ENCODE peak calls at places on chromosomes 2 and 18, in four cellular contexts. S is neural progenitor cell; Q is sigmoid colon; T is CD8-positive, alpha-beta memory T cell. K is an unnamed sample.

GRCh38 chr2:235860111-235860510 is 308.1 kb downstream of the GBX2 start:
- DNase-seq in S (no peak), Q (no peak), T (no peak), K (no peak)

GRCh38 chr18:31015715-31016459 is 26.7 kb downstream of the DSC3 start:
- DNase-seq in S (no peak), Q (no peak), T (no peak), K (no peak)

GRCh38 chr2:239393941-239394340 is 6.9 kb downstream of the HDAC4 start:
- DNase-seq in S (no peak), Q (peak; percentile 29), T (no peak), K (no peak)

GRCh38 chr18:37135177-37135576 is 306.2 kb downstream of the KIAA1328 start:
- DNase-seq in S (no peak), Q (no peak), T (no peak), K (no peak)

GRCh38 chr2:69960821-69961220 is 610 bp downstream of the ASPRV1 start:
- DNase-seq in S (no peak), Q (no peak), T (no peak), K (no peak)

GRCh38 chr2:228167290-228167689 is 14.2 kb downstream of the SPHKAP start:
- DNase-seq in S (no peak), Q (no peak), T (no peak), K (no peak)

GRCh38 chr18:26706796-26707406 is 158.5 kb upstream of the KCTD1 start:
- DNase-seq in S (no peak), Q (no peak), T (no peak), K (no peak)

GRCh38 chr2:122062506-122062905 is 307.1 kb downstream of the TSN start:
- DNase-seq in S (no peak), Q (no peak), T (no peak), K (no peak)

GRCh38 chr2:30332791-30333453 is 101.6 kb downstream of the LBH start:
- DNase-seq in S (no peak), Q (no peak), T (peak; percentile 17), K (no peak)

GRCh38 chr2:163779970-163780597 is 44.3 kb upstream of the FIGN start:
- DNase-seq in S (no peak), Q (no peak), T (no peak), K (peak; percentile 36)

GRCh38 chr18:48843596-48843995 is 107.2 kb downstream of the SMAD7 start:
- DNase-seq in S (no peak), Q (no peak), T (no peak), K (no peak)

GRCh38 chr2:62014102-62014501 is 108.6 kb downstream of the COMMD1 start:
- DNase-seq in S (peak; percentile 34), Q (peak; percentile 92), T (no peak), K (no peak)

GRCh38 chr2:240930631-240931318 is 24.6 kb downstream of the CROCC2 start:
- DNase-seq in S (no peak), Q (peak; percentile 46), T (no peak), K (no peak)

GRCh38 chr2:220221904-220222495 is 594.6 kb downstream of the SLC4A3 start:
- DNase-seq in S (no peak), Q (no peak), T (no peak), K (no peak)

GRCh38 chr18:37524546-37525301 is 40.9 kb downstream of the CELF4 start:
- DNase-seq in S (peak; percentile 76), Q (no peak), T (no peak), K (no peak)

GRCh38 chr18:70998490-70998889 is 709.6 kb downstream of the SOCS6 start:
- DNase-seq in S (peak; percentile 47), Q (no peak), T (no peak), K (no peak)

GRCh38 chr2:12488365-12488972 is 228.3 kb upstream of the TRIB2 start:
- DNase-seq in S (no peak), Q (no peak), T (peak; percentile 34), K (no peak)

DNA sequence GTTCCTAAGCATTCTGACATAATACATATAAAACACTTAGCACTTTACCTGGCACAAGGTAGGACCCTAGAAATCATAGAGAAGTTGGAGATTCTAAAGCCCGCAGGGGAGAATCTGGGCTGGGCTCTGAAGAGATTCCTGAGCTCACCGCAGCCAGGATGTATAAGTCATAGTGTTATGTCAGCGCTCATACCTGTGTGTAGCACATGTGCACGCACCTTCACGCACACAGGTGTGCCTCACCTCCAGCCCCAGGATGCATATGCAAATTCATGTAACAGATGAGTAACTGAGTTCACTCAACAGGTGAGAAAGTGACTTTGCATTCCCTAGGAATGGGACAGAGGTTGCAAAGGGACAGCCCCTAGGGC is 7.9 kb upstream of the SDC1 start:
- DNase-seq in S (no peak), Q (no peak), T (no peak), K (peak; percentile 79)
- H3K27ac ChIP-seq in S (no peak overlapping the region), Q (no peak overlapping the region), T (no peak overlapping the region), K (peak overlapping the region; percentile 93)

GRCh38 chr2:28828382-28828781 is 17.7 kb downstream of the SPDYA start:
- DNase-seq in S (no peak), Q (no peak), T (no peak), K (no peak)

GRCh38 chr2:28835787-28836186 is 25.2 kb downstream of the SPDYA start:
- DNase-seq in S (no peak), Q (no peak), T (no peak), K (no peak)

GRCh38 chr2:28838971-28839370 is 28.3 kb downstream of the SPDYA start:
- DNase-seq in S (no peak), Q (no peak), T (no peak), K (no peak)

GRCh38 chr2:28833740-28834139 is 23.1 kb downstream of the SPDYA start:
- DNase-seq in S (no peak), Q (no peak), T (no peak), K (no peak)
- H3K27ac ChIP-seq in S (no peak overlapping the region), Q (no peak overlapping the region), T (no peak overlapping the region), K (no peak overlapping the region)

GRCh38 chr2:100818003-100818605 is 1.8 kb upstream of the NPAS2 start:
- DNase-seq in S (no peak), Q (no peak), T (peak; percentile 36), K (peak; percentile 53)
- H3K27ac ChIP-seq in S (no peak overlapping the region), Q (peak overlapping the region; percentile 88), T (no peak overlapping the region), K (peak overlapping the region; percentile 88)

DNA sequence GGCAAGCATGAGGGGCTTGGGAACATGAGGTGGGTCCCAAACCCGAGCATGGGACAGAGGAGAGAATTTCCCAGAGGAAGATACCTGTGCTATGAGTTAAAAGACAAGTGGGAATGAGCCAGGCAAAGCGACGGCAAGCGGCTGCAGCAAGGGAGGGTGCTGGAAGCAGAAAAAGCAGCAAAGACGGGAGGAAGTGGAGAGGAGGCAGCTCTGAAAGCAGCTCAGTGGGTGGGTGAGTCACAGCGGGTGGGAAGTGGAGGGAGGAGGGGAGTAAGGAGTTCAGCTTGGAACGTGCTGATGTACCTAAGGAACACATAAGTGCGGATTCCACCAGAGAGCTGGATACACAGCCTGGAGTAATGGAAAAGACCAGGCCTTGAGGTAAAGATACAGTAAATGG is 41.4 kb downstream of the THUMPD2 start:
- DNase-seq in S (peak; percentile 38), Q (peak; percentile 66), T (no peak), K (no peak)
- H3K27ac ChIP-seq in S (no peak overlapping the region), Q (no peak overlapping the region), T (no peak overlapping the region), K (no peak overlapping the region)

DNA sequence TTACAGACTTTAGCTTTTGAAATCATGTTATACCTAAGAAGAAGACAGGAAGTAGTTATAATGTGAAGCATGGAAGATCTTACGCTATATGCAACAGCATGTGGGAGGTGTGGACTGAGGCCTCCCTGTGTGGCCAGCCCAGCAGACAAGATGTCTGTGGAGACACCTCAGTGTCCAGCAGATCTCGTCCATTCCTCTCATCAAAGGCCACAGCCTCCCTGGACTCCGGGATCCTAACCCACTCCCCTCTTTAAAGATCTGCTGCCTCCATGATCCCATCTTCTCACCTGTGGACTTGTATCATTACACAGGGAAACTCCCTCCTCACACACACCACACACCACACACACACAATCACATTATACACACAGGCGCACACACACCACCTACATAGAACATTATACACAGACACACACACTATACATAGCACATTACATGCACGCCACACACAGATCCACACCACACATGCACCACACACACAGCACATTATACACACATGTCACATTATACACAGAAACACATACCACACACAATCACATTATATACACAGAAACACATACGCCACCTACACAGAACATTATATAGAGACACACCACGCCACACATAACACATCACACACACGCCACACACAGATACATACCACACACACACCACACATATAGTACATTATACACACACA is 89.5 kb downstream of the PXDN start:
- DNase-seq in S (no peak), Q (peak; percentile 40), T (no peak), K (no peak)
- H3K27ac ChIP-seq in S (no peak overlapping the region), Q (peak overlapping the region; percentile 82), T (no peak overlapping the region), K (peak overlapping the region; percentile 68)

DNA sequence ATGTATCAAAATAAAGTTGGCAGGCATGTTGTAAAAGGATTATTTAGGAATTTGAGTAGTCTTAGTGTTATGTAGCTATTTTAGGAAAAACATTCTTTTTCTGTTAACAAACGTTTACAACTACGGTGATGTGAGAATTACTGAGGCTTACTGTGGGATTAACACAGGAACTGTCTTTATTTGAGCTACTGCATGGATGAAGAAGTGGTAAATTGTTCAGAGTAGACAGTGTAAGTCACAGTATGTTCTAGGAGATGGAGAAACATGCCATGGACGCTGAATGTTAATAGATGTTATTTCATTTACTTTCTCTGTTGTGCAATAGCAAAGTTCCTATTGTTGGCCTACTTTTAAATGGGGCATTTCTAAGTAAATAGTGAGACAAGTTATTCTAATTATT is 1.7 kb downstream of the PPM1B start:
- DNase-seq in S (peak; percentile 11), Q (no peak), T (no peak), K (no peak)
- H3K27ac ChIP-seq in S (no peak overlapping the region), Q (peak overlapping the region; percentile 99), T (peak overlapping the region; percentile 87), K (no peak overlapping the region)

GRCh38 chr2:237184192-237184922 is 98.7 kb downstream of the COPS8 start:
- DNase-seq in S (no peak), Q (peak; percentile 40), T (no peak), K (peak; percentile 41)
- H3K27ac ChIP-seq in S (no peak overlapping the region), Q (no peak overlapping the region), T (no peak overlapping the region), K (no peak overlapping the region)

DNA sequence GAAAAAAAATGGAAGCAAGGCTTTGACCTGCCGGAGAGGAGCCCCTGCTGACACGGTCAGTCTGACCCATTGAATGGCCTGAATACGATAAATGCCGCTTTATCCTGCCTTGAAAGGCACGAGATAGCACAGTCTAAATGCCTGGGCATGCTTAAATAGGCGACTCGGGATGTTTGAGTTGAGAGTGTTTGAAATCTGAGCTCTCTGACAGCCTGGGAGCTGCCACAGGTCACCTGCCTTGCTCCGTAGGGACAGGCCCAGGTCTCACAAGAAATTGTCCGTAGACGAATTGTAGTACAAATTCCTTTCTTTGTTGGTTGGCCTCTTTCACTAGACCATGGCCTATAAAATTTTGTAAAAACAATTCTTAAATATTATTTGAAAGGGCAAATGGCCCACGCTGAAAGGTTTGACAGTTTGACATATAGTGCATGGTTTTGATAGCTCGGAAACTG is 72.8 kb downstream of the MEIS1 start:
- DNase-seq in S (peak; percentile 94), Q (no peak), T (no peak), K (no peak)
- H3K27ac ChIP-seq in S (no peak overlapping the region), Q (peak overlapping the region; percentile 66), T (no peak overlapping the region), K (no peak overlapping the region)

GRCh38 chr2:50401772-50402653 is 629.9 kb downstream of the NRXN1 start:
- DNase-seq in S (peak; percentile 70), Q (peak; percentile 50), T (no peak), K (peak; percentile 26)

GRCh38 chr2:50396301-50396637 is 635.7 kb downstream of the NRXN1 start:
- DNase-seq in S (no peak), Q (no peak), T (no peak), K (no peak)

GRCh38 chr2:50395510-50396300 is 636.2 kb downstream of the NRXN1 start:
- DNase-seq in S (no peak), Q (no peak), T (no peak), K (no peak)

GRCh38 chr2:50402654-50402960 is 629.3 kb downstream of the NRXN1 start:
- DNase-seq in S (no peak), Q (no peak), T (no peak), K (no peak)

GRCh38 chr2:50398101-50398500 is 633.8 kb downstream of the NRXN1 start:
- DNase-seq in S (no peak), Q (no peak), T (no peak), K (no peak)
- H3K27ac ChIP-seq in S (no peak overlapping the region), Q (no peak overlapping the region), T (no peak overlapping the region), K (no peak overlapping the region)